ENCODE peak calls at places on chromosomes 13 and 19, in four cellular contexts. C, E, D and I are unnamed samples.
A peak's percentile ranks its signal among the peaks of the same experiment; 100 is the strongest.

GRCh38 chr19:49795615-49796014 is 17.5 kb downstream of the FUZ start:
- DNase-seq in C (no peak), E (no peak), D (no peak), I (no peak)

GRCh38 chr13:97413694-97414093 is 20.3 kb upstream of the RAP2A start:
- DNase-seq in C (no peak), E (no peak), D (no peak), I (no peak)

GRCh38 chr19:1189419-1189818 is 15.4 kb upstream of the SBNO2 start:
- DNase-seq in C (no peak), E (peak; percentile 84), D (no peak), I (no peak)

GRCh38 chr19:48190288-48191284 is 20.1 kb downstream of the ZSWIM9 start:
- DNase-seq in C (no peak), E (peak; percentile 84), D (peak; percentile 29), I (peak; percentile 88)

GRCh38 chr19:34994643-34995471 is 5.3 kb upstream of the GRAMD1A start:
- DNase-seq in C (no peak), E (no peak), D (peak; percentile 88), I (no peak)

GRCh38 chr13:37929308-37929707 is 59.7 kb upstream of the TRPC4 start:
- DNase-seq in C (no peak), E (peak; percentile 9), D (no peak), I (no peak)

GRCh38 chr13:51769455-51770127 is 34.4 kb downstream of the DHRS12 start:
- DNase-seq in C (no peak), E (no peak), D (no peak), I (no peak)

GRCh38 chr13:109427695-109428094 is 358.7 kb downstream of the IRS2 start:
- DNase-seq in C (no peak), E (no peak), D (no peak), I (no peak)

GRCh38 chr13:107006646-107007045 is 438.7 kb upstream of the ARGLU1 start:
- DNase-seq in C (no peak), E (no peak), D (no peak), I (no peak)

GRCh38 chr13:107003911-107004310 is 436.0 kb upstream of the ARGLU1 start:
- DNase-seq in C (no peak), E (no peak), D (no peak), I (no peak)

DNA sequence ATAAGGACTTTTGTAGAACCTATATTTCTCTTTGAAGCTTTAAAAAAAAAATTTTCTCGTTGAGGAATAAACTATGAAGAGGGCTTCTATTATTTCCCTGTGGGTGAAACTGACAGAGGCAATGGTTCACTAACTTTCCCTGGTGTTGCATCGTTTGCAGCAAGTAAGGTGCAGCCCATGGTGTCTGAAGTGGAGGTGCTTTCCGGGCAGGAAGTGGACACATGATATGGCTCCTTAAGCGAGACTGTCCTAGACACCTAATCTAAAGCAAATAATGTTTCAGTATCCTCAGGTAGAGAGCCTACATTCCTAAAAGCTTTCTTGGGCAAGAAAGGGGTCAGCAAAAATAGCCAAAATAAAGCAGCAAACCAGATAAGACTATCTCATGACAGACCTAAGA is 437.6 kb upstream of the ARGLU1 start:
- DNase-seq in C (no peak), E (no peak), D (no peak), I (no peak)
- TF ChIP-seq CBFB in C (no peak), E (no peak), D (no peak), I (no peak)

DNA sequence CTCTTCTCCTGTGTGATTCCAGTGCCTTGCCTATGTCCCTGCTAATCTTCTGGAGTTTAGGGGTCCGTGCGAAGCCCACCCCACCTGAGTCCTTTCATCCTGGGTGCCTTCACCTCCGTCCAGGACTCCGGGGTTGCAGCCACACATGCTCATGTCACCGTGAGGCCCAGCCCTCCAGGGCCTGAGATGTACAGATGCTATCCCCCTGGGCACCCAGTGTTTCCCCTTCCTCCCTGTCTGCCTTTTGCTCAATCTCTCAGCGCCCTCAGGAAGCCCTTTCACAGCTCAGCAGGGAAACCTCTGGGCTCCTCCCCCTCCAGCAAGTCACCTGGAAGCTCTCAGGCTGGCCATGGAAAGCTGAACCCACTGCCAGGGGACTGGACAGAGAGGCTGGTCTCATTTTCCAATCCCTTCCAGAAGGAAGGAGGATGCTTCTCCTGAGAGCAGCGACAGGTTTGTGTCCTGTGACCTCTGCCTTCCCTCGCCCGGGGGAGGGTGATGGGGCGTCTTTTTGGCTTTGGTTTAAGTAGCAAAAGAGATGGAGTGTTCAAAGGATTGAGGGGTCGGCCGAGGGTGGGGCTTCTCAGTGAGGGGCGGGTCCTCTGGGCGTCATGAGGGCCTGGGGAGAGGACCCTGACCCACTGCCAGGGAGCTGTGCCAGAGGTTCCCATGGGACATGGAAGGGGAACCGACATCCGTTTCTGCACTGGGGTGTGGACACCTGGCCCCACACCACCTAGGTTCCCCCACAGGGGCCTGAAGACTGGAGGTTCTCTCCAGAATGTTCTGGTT is 30.8 kb upstream of the TFDP1 start:
- DNase-seq in C (no peak), E (no peak), D (no peak), I (no peak)
- TF ChIP-seq CBFB in C (no peak), E (no peak), D (no peak), I (no peak)

GRCh38 chr19:11457115-11457514 is 21.7 kb downstream of the PRKCSH start:
- DNase-seq in C (no peak), E (no peak), D (no peak), I (no peak)

GRCh38 chr19:11457831-11458230 is 22.4 kb downstream of the PRKCSH start:
- DNase-seq in C (no peak), E (no peak), D (no peak), I (no peak)

GRCh38 chr19:11461453-11461852 is 19.4 kb downstream of the ELAVL3 start:
- DNase-seq in C (no peak), E (no peak), D (no peak), I (no peak)

GRCh38 chr19:11458236-11458900 is 22.5 kb downstream of the ELAVL3 start:
- DNase-seq in C (no peak), E (no peak), D (no peak), I (no peak)

GRCh38 chr19:11460207-11460606 is 20.6 kb downstream of the ELAVL3 start:
- DNase-seq in C (no peak), E (no peak), D (no peak), I (peak; percentile 46)
- TF ChIP-seq CBFB in C (no peak), E (no peak), D (no peak), I (no peak)

GRCh38 chr13:71590654-71591148 is 276.3 kb downstream of the DACH1 start:
- DNase-seq in C (no peak), E (no peak), D (no peak), I (peak; percentile 31)

GRCh38 chr13:71587193-71587592 is 279.8 kb downstream of the DACH1 start:
- DNase-seq in C (no peak), E (no peak), D (no peak), I (no peak)

GRCh38 chr13:71587778-71588177 is 279.2 kb downstream of the DACH1 start:
- DNase-seq in C (no peak), E (no peak), D (no peak), I (no peak)

GRCh38 chr13:71591380-71591779 is 275.6 kb downstream of the DACH1 start:
- DNase-seq in C (no peak), E (no peak), D (no peak), I (no peak)
- TF ChIP-seq CBFB in C (no peak), E (no peak), D (no peak), I (no peak)

GRCh38 chr13:77599351-77599750 is 63.8 kb downstream of the SCEL start:
- DNase-seq in C (no peak), E (no peak), D (no peak), I (no peak)
- TF ChIP-seq CBFB in C (no peak), E (no peak), D (no peak), I (no peak)

GRCh38 chr13:110472904-110473563 is 88.5 kb downstream of the RAB20 start:
- DNase-seq in C (no peak), E (no peak), D (no peak), I (no peak)

GRCh38 chr13:110474713-110475112 is 86.8 kb downstream of the RAB20 start:
- DNase-seq in C (no peak), E (no peak), D (no peak), I (no peak)

GRCh38 chr13:110476220-110476617 is 85.3 kb downstream of the RAB20 start:
- DNase-seq in C (no peak), E (no peak), D (no peak), I (no peak)

GRCh38 chr13:110475550-110476219 is 85.8 kb downstream of the RAB20 start:
- DNase-seq in C (no peak), E (no peak), D (no peak), I (no peak)

DNA sequence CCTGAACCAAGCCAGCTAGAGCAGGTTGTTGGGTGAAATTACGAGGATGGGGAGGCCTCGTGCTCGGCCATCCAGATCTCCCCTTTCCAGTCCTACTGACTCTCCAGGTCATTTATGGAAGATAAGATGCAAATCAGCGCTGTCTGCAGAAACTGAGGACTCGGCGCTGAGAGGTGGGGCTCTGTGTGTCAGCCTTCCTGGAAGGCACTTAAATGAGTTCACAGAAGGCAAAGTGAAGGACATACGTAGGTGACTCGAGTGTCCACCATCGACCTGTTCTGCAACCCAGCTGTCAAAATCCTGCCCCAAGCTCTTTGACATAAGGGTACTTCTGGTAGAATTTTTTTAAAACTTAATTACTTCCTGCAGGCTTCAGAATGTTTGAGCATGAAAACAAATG is 86.4 kb downstream of the RAB20 start:
- DNase-seq in C (no peak), E (peak; percentile 20), D (no peak), I (no peak)
- TF ChIP-seq CBFB in C (no peak), E (no peak), D (no peak), I (no peak)